ENCODE peak calls at places on chromosomes 3 and 15, in four cellular contexts. B is transverse colon; R is effector memory CD8-positive, alpha-beta T cell; I is activated CD4-positive, alpha-beta T cell treated with anti-CD3 and anti-CD28 coated beads, Interleukin-2, amount 50 U/mL, for 1 hour. H is an unnamed sample.

GRCh38 chr15:69843267-69843666 is 254.4 kb downstream of the TLE3 start:
- DNase-seq in B (no peak), R (no peak), I (no peak), H (no peak)

GRCh38 chr15:61195116-61196002 is 33.7 kb downstream of the RORA start:
- DNase-seq in B (no peak), R (no peak), I (no peak), H (no peak)

GRCh38 chr3:133412511-133413165 is 12.8 kb downstream of the BFSP2 start:
- DNase-seq in B (no peak), R (no peak), I (no peak), H (no peak)

GRCh38 chr15:87045741-87046140 is 966.1 kb downstream of the AGBL1 start:
- DNase-seq in B (no peak), R (no peak), I (no peak), H (no peak)

GRCh38 chr15:68691667-68692066 is 112.9 kb downstream of the CORO2B start:
- DNase-seq in B (no peak), R (no peak), I (no peak), H (no peak)

GRCh38 chr3:104598848-104599501 is 767.7 kb upstream of the ALCAM start:
- DNase-seq in B (no peak), R (no peak), I (no peak), H (no peak)

GRCh38 chr15:90667063-90667754 is 49.9 kb upstream of the BLM start:
- DNase-seq in B (no peak), R (no peak), I (no peak), H (no peak)

GRCh38 chr3:187025254-187025655 is 94.9 kb downstream of the ST6GAL1 start:
- DNase-seq in B (no peak), R (no peak), I (peak), H (no peak)

GRCh38 chr15:48332642-48333034 is 1.4 kb downstream of the DUT start:
- DNase-seq in B (no peak), R (no peak), I (no peak), H (no peak)

GRCh38 chr3:38107911-38108648 is 28.8 kb downstream of the ACAA1 start:
- DNase-seq in B (no peak), R (no peak), I (no peak), H (no peak)

GRCh38 chr3:113678773-113679172 is 17.7 kb downstream of the USF3 start:
- DNase-seq in B (no peak), R (no peak), I (no peak), H (no peak)

GRCh38 chr3:188861847-188862740 is 309.7 kb upstream of the TPRG1 start:
- DNase-seq in B (no peak), R (no peak), I (no peak), H (no peak)

GRCh38 chr15:27468151-27468556 is 497.2 kb downstream of the GABRG3 start:
- DNase-seq in B (no peak), R (no peak), I (no peak), H (no peak)

GRCh38 chr3:44414517-44415090 is 62.9 kb downstream of the ZNF445 start:
- DNase-seq in B (no peak), R (no peak), I (no peak), H (no peak)

GRCh38 chr3:178802993-178803693 is 266.9 kb downstream of the KCNMB2 start:
- DNase-seq in B (no peak), R (no peak), I (no peak), H (no peak)

GRCh38 chr3:51622868-51623267 is 48.2 kb upstream of the TEX264 start:
- DNase-seq in B (no peak), R (no peak), I (no peak), H (no peak)